ENCODE peak calls at places on chromosomes 12 and 14, in nine cellular contexts. G is upper lobe of left lung, Z is IMR-90, J is body of pancreas, A is pancreas, D is adrenal gland, V is BE2C, U is mesenchymal stem cell, K is mammary epithelial cell. Q is an unnamed sample.

GRCh38 chr12:108078428-108078827 is 50.7 kb upstream of the WSCD2 start:
- DNase-seq in G (no peak), Z (no peak), J (no peak), A (no peak), D (no peak), V (no peak), U (no peak), K (no peak), Q (no peak)

GRCh38 chr14:90616881-90617280 is 199.3 kb downstream of the TTC7B start:
- DNase-seq in G (no peak), Z (peak; percentile 34), J (no peak), A (no peak), D (no peak), V (no peak), U (peak; percentile 6), K (no peak), Q (no peak)

GRCh38 chr14:64773046-64773445 is 68.8 kb downstream of the PLEKHG3 start:
- DNase-seq in G (no peak), Z (no peak), J (no peak), A (no peak), D (no peak), V (no peak), U (no peak), K (no peak), Q (no peak)

GRCh38 chr12:112375105-112375504 is 7.1 kb downstream of the HECTD4 start:
- DNase-seq in G (no peak), Z (no peak), J (no peak), A (no peak), D (no peak), V (no peak), U (no peak), K (no peak), Q (no peak)

GRCh38 chr14:99129998-99130397 is 142.0 kb downstream of the BCL11B start:
- DNase-seq in G (peak; percentile 16), Z (no peak), J (no peak), A (no peak), D (no peak), V (no peak), U (no peak), K (no peak), Q (no peak)

GRCh38 chr12:93886533-93887511 is 209.6 kb downstream of the CRADD start:
- DNase-seq in G (no peak), Z (peak; percentile 89), J (no peak), A (no peak), D (no peak), V (no peak), U (peak; percentile 50), K (no peak), Q (peak; percentile 50)

GRCh38 chr12:132191715-132192553 is 47.7 kb downstream of the NOC4L start:
- DNase-seq in G (no peak), Z (no peak), J (no peak), A (no peak), D (no peak), V (peak; percentile 73), U (no peak), K (no peak), Q (no peak)

GRCh38 chr14:34628681-34629135 is 1.2 kb downstream of the SNX6 start:
- DNase-seq in G (peak; percentile 22), Z (peak; percentile 18), J (no peak), A (no peak), D (peak; percentile 18), V (no peak), U (peak; percentile 33), K (no peak), Q (peak; percentile 22)

GRCh38 chr12:31804185-31804504 is 75.3 kb upstream of the AMN1 start:
- DNase-seq in G (no peak), Z (no peak), J (no peak), A (no peak), D (no peak), V (no peak), U (no peak), K (no peak), Q (no peak)

DNA sequence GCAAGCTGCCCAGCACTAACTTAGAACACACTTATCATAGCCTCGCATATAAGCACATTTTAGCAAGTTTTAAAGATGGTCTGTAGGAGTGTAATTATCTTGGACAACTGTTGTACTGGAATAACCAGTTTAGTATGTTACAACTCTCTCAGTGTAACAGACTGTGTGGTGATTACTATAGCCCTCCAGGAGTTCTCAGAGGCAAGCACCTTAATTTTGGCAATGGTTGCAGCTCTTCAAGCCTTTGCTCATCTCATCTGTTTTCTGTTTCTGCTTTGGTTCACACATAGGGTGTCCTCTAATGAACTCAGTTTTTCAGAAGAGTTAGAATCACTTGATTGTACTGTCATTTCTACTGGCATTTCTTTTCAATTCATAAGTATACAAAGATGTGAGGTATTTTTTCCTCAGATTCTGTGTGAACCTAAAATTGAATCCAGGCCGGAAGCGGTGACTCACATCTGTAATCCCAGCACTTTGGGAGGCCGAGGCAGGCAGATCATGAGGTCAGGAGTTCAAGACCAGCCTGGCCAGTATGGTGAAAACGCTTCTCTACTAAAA is 83.3 kb downstream of the ANO6 start:
- DNase-seq in G (no peak), Z (peak; percentile 64), J (no peak), A (no peak), D (no peak), V (no peak), U (peak; percentile 54), K (peak; percentile 62), Q (peak; percentile 64)
- H3K4me1 ChIP-seq in G (peaks cover 27% of the 10 kb centered on the region), Z (peaks cover 3% of the 10 kb centered on the region), J (peaks cover 25% of the 10 kb centered on the region), A (peaks cover 12% of the 10 kb centered on the region), D (peaks cover 43% of the 10 kb centered on the region), V (peaks cover 36% of the 10 kb centered on the region), U (no peaks in the 10 kb centered on the region), K (peaks cover 10% of the 10 kb centered on the region), Q (peaks cover 29% of the 10 kb centered on the region)

GRCh38 chr12:114439306-114439705 is 33.4 kb upstream of the TBX5 start:
- DNase-seq in G (no peak), Z (no peak), J (no peak), A (no peak), D (no peak), V (no peak), U (no peak), K (no peak), Q (no peak)

GRCh38 chr12:114439833-114440449 is 34.0 kb upstream of the TBX5 start:
- DNase-seq in G (no peak), Z (no peak), J (no peak), A (no peak), D (no peak), V (no peak), U (no peak), K (no peak), Q (no peak)

GRCh38 chr12:114438635-114439256 is 32.8 kb upstream of the TBX5 start:
- DNase-seq in G (no peak), Z (no peak), J (no peak), A (no peak), D (no peak), V (no peak), U (no peak), K (no peak), Q (no peak)

GRCh38 chr12:114443607-114444421 is 37.9 kb upstream of the TBX5 start:
- DNase-seq in G (no peak), Z (no peak), J (no peak), A (no peak), D (no peak), V (no peak), U (no peak), K (no peak), Q (no peak)

DNA sequence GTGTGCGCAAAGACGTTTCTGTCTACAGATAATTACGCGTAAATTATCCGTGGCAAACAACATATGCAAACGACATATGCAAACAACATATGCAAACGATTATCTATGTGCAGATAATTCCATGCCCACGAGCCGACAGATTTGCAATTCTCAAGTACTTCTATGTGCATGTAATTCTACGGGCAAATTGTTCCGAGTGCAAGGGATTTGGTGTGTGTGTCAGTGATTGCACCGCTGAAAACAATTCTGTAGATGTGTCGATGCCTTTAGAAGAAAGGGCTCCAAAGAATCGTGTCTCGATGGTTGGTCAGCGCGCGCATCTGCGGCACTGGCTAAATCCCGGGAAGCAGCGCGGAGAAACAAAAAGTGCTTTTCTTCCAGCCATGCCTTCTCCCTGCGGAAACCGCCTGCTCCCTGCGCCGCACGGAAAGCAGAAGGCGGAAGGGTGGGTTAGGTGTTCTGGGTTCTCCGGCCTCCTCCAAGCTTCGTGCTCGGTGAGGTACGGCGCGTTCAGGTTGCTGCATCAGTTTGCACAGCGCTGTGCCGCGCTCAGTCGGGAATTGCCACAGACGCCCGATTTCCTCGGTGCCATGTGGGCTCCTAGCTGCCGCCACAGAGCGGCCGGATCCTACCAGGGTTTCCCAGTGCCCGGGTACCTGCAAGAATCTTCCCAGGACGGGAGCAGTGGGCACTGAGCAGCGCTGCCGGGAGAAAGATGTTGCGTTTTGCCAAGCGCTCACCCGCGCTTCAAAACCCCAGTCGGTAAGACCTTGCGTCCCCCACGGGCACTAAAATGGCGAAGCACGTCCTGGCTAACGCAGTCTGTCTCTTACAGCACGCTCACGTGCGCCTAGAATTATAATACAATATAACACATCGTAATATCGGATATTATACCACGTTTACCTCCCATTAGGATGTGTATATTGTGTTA is 34.8 kb upstream of the TBX5 start:
- DNase-seq in G (no peak), Z (no peak), J (no peak), A (no peak), D (no peak), V (no peak), U (peak; percentile 2), K (no peak), Q (no peak)
- H3K27me3 ChIP-seq in G (peaks cover 4% of the 10 kb centered on the region), Z (peaks cover 65% of the 10 kb centered on the region), J (no peaks in the 10 kb centered on the region), A (peaks cover 32% of the 10 kb centered on the region), D (peaks cover 79% of the 10 kb centered on the region), V (peaks cover 79% of the 10 kb centered on the region), U (peaks cover 79% of the 10 kb centered on the region), K (peaks cover 47% of the 10 kb centered on the region), Q (peaks cover 68% of the 10 kb centered on the region)

GRCh38 chr14:68792022-68792829 is 641 bp downstream of the ZFP36L1 start:
- DNase-seq in G (no peak), Z (no peak), J (peak; percentile 54), A (peak; percentile 60), D (peak; percentile 43), V (no peak), U (no peak), K (peak; percentile 30), Q (no peak)
- H3K4me1 ChIP-seq in G (peaks cover 21% of the 10 kb centered on the region), Z (peaks cover 13% of the 10 kb centered on the region), J (peaks cover 32% of the 10 kb centered on the region), A (peaks cover 6% of the 10 kb centered on the region), D (peaks cover 49% of the 10 kb centered on the region), V (peaks cover 10% of the 10 kb centered on the region), U (peaks cover 18% of the 10 kb centered on the region), K (peaks cover 17% of the 10 kb centered on the region), Q (peaks cover 35% of the 10 kb centered on the region)

GRCh38 chr12:106915635-106916026 is 40.1 kb upstream of the TMEM263 start:
- DNase-seq in G (no peak), Z (no peak), J (no peak), A (no peak), D (no peak), V (no peak), U (no peak), K (no peak), Q (no peak)

GRCh38 chr12:106914796-106915634 is 40.7 kb upstream of the TMEM263 start:
- DNase-seq in G (no peak), Z (no peak), J (no peak), A (no peak), D (no peak), V (no peak), U (no peak), K (no peak), Q (no peak)

GRCh38 chr12:106919910-106920544 is 35.7 kb upstream of the TMEM263 start:
- DNase-seq in G (no peak), Z (peak; percentile 63), J (no peak), A (no peak), D (no peak), V (peak; percentile 36), U (peak; percentile 58), K (no peak), Q (peak; percentile 82)

GRCh38 chr12:106917503-106917902 is 38.2 kb upstream of the TMEM263 start:
- DNase-seq in G (no peak), Z (no peak), J (no peak), A (no peak), D (no peak), V (no peak), U (no peak), K (no peak), Q (no peak)

GRCh38 chr12:106918746-106919145 is 37.0 kb upstream of the TMEM263 start:
- DNase-seq in G (no peak), Z (peak; percentile 8), J (no peak), A (no peak), D (no peak), V (peak; percentile 36), U (peak; percentile 28), K (no peak), Q (peak; percentile 39)
- H3K27me3 ChIP-seq in G (no peaks in the 10 kb centered on the region), Z (peaks cover 10% of the 10 kb centered on the region), J (no peaks in the 10 kb centered on the region), A (no peaks in the 10 kb centered on the region), D (no peaks in the 10 kb centered on the region), V (peaks cover 4% of the 10 kb centered on the region), U (peaks cover 5% of the 10 kb centered on the region), K (no peaks in the 10 kb centered on the region), Q (no peaks in the 10 kb centered on the region)